ENCODE peak calls at places on chromosomes 12 and 14, in seven cellular contexts. Q is PC-3, M is progenitor cell of endocrine pancreas, I is ovary, T is body of pancreas, B is WTC11, X is HL-60. O is an unnamed sample.

GRCh38 chr12:75877588-75878381 is 153.8 kb downstream of the PHLDA1 start:
- DNase-seq in Q (no peak), M (no peak), I (no peak), T (no peak), B (no peak), X (no peak), O (no peak)

GRCh38 chr12:12919666-12920435 is 28.5 kb downstream of the GPRC5A start:
- DNase-seq in Q (no peak), M (no peak), I (no peak), T (no peak), B (no peak), X (no peak), O (no peak)

GRCh38 chr12:49791700-49792099 is 36.5 kb downstream of the NCKAP5L start:
- DNase-seq in Q (no peak), M (no peak), I (no peak), T (no peak), B (no peak), X (no peak), O (no peak)

GRCh38 chr14:65106316-65106715 is 4.0 kb upstream of the MAX start:
- DNase-seq in Q (no peak), M (no peak), I (no peak), T (no peak), B (no peak), X (no peak), O (no peak)

GRCh38 chr12:103327676-103328075 is 168.1 kb downstream of the C12orf42 start:
- DNase-seq in Q (no peak), M (no peak), I (no peak), T (no peak), B (no peak), X (no peak), O (no peak)

GRCh38 chr12:69512820-69513219 is 42.6 kb downstream of the FRS2 start:
- DNase-seq in Q (no peak), M (no peak), I (no peak), T (no peak), B (no peak), X (no peak), O (no peak)

GRCh38 chr14:97028382-97028781 is 231.2 kb downstream of the VRK1 start:
- DNase-seq in Q (no peak), M (no peak), I (no peak), T (no peak), B (no peak), X (no peak), O (no peak)

GRCh38 chr12:51379571-51379970 is 11.6 kb downstream of the GALNT6 start:
- DNase-seq in Q (no peak), M (no peak), I (no peak), T (no peak), B (no peak), X (no peak), O (no peak)

GRCh38 chr14:23066368-23066767 is 9.0 kb upstream of the CDH24 start:
- DNase-seq in Q (no peak), M (no peak), I (no peak), T (no peak), B (no peak), X (no peak), O (no peak)
- TF ChIP-seq CTCF in Q (no peak), M (no peak), I (no peak), T (no peak), B (no peak), X (no peak), O (no peak)

GRCh38 chr14:54564071-54564798 is 2.7 kb upstream of the SAMD4A start:
- DNase-seq in Q (peak), M (no peak), I (no peak), T (no peak), B (no peak), X (no peak), O (no peak)
- TF ChIP-seq CTCF in Q (peak), M (peak), I (peak), T (peak), B (peak), X (peak), O (peak)

DNA sequence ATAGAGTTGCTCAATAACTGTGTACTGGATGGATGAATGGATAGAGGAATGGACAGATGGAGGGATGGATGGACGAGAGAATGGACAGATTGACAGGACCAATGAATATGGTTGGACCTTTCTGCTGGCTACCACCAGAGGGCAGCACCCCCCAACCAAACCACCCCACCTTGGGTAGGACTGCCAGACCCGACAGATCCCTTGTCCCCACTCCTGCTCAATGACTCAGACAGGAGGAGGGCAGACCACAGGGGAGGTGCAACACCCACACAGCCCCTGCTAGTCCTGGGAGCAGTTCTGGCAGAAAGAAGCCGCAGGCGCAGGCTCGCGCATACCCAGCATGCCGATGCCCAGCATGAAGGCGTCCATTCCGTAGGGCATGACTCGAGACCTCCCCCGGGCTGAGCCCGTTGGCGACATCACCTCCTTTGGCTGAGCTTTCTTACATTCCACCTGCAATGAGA is 12.4 kb downstream of the MSI1 start:
- DNase-seq in Q (peak), M (peak), I (peak), T (peak), B (peak), X (peak), O (peak)
- TF ChIP-seq CTCF in Q (peak), M (peak), I (peak), T (peak), B (peak), X (peak), O (peak)

GRCh38 chr14:80930095-80930494 is 11.4 kb downstream of the CEP128 start:
- DNase-seq in Q (no peak), M (no peak), I (no peak), T (no peak), B (no peak), X (no peak), O (no peak)

GRCh38 chr14:80924365-80925103 is 17.0 kb downstream of the CEP128 start:
- DNase-seq in Q (no peak), M (no peak), I (no peak), T (no peak), B (no peak), X (no peak), O (no peak)

GRCh38 chr14:80926706-80927384 is 14.7 kb downstream of the CEP128 start:
- DNase-seq in Q (no peak), M (no peak), I (no peak), T (no peak), B (no peak), X (no peak), O (no peak)

GRCh38 chr14:80930836-80931389 is 10.6 kb downstream of the CEP128 start:
- DNase-seq in Q (peak), M (no peak), I (no peak), T (no peak), B (no peak), X (peak), O (no peak)

DNA sequence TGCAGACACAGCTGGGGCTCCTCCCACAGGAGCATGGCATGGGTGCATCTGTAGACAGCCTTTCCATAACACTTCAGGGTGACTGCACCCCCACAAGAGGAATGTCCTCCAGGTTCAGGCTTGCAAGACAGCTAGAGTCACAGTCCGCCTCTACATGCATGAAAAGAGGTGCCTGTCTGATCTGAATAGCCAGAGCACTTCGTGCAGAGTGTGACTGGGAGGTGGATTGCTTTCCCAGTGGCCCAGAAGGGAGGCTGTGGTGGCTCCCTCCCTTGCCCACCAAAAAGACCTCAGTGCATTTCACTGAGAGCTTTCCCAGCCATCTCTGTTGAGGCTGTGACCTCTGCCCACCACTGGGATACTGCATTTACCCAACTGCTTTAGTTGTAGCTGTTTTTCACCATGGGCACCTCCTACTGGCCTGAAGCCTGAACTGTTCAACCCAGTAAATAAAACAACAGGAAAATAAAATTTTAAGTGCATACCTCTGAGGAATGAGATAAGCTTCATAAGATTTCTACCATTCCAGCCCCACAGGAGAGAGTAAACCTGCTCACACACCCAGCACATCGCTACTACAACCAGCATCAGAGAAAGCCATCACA is 14.1 kb downstream of the CEP128 start:
- DNase-seq in Q (no peak), M (no peak), I (no peak), T (no peak), B (peak), X (peak), O (no peak)
- TF ChIP-seq CTCF in Q (no peak), M (peak), I (no peak), T (no peak), B (no peak), X (no peak), O (no peak)

GRCh38 chr14:76271371-76271770 is 104.6 kb upstream of the ESRRB start:
- DNase-seq in Q (no peak), M (no peak), I (no peak), T (no peak), B (no peak), X (no peak), O (no peak)

GRCh38 chr14:76264384-76264783 is 111.6 kb upstream of the ESRRB start:
- DNase-seq in Q (no peak), M (no peak), I (no peak), T (no peak), B (no peak), X (no peak), O (no peak)

GRCh38 chr14:76268700-76269099 is 107.2 kb upstream of the ESRRB start:
- DNase-seq in Q (no peak), M (no peak), I (no peak), T (no peak), B (no peak), X (no peak), O (no peak)

GRCh38 chr14:76268013-76268376 is 107.9 kb upstream of the ESRRB start:
- DNase-seq in Q (no peak), M (no peak), I (no peak), T (no peak), B (no peak), X (no peak), O (no peak)

GRCh38 chr14:76267322-76268012 is 108.5 kb upstream of the ESRRB start:
- DNase-seq in Q (no peak), M (peak), I (peak), T (peak), B (peak), X (no peak), O (no peak)
- TF ChIP-seq CTCF in Q (no peak), M (peak), I (no peak), T (peak), B (no peak), X (no peak), O (no peak)

GRCh38 chr12:7501031-7501585 is 2.5 kb downstream of the CD163 start:
- DNase-seq in Q (no peak), M (no peak), I (no peak), T (no peak), B (no peak), X (no peak), O (no peak)

GRCh38 chr12:7497661-7498060 is 5.9 kb downstream of the CD163 start:
- DNase-seq in Q (no peak), M (no peak), I (no peak), T (no peak), B (no peak), X (no peak), O (no peak)

GRCh38 chr12:7502612-7503011 is 965 bp downstream of the CD163 start:
- DNase-seq in Q (no peak), M (no peak), I (no peak), T (no peak), B (no peak), X (no peak), O (no peak)

GRCh38 chr12:7495136-7495535 is 8.4 kb downstream of the CD163 start:
- DNase-seq in Q (no peak), M (no peak), I (no peak), T (no peak), B (no peak), X (no peak), O (no peak)

GRCh38 chr12:7498832-7499231 is 4.7 kb downstream of the CD163 start:
- DNase-seq in Q (no peak), M (no peak), I (no peak), T (no peak), B (no peak), X (peak), O (no peak)
- TF ChIP-seq CTCF in Q (no peak), M (no peak), I (no peak), T (no peak), B (no peak), X (no peak), O (no peak)

DNA sequence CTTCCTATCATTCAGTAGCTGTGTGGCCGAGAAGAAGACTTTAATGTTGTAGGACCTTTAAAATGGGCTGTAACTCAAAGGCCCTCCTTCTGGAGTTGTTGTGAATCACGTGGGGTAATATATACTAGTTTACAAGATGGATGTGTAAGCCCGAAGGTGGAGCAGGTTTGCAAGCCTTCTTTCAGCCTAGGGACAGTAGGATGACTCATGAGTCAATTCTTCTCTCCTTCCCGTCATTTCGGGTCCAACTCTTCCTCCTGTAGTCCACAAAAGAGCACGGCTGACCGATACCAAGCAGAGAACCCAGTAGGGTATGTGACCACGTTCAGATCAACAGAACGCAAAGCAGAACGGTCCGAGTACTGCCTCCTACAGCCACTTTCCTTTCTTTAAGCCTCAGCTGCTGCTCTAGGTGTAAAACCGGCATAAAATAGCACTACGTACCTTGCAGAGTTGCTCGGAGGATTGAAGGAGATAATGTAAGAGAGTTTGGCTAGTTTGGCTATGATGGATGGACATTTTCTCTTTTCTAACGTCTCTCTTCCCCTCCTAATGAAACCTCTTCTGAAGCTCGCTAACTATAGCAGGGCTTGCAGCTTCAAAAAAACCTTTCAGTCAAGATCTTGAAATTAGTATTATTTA is 1.3 kb upstream of the RASSF3 start:
- DNase-seq in Q (peak), M (no peak), I (no peak), T (peak), B (no peak), X (peak), O (peak)
- TF ChIP-seq CTCF in Q (no peak), M (no peak), I (no peak), T (no peak), B (no peak), X (no peak), O (no peak)

DNA sequence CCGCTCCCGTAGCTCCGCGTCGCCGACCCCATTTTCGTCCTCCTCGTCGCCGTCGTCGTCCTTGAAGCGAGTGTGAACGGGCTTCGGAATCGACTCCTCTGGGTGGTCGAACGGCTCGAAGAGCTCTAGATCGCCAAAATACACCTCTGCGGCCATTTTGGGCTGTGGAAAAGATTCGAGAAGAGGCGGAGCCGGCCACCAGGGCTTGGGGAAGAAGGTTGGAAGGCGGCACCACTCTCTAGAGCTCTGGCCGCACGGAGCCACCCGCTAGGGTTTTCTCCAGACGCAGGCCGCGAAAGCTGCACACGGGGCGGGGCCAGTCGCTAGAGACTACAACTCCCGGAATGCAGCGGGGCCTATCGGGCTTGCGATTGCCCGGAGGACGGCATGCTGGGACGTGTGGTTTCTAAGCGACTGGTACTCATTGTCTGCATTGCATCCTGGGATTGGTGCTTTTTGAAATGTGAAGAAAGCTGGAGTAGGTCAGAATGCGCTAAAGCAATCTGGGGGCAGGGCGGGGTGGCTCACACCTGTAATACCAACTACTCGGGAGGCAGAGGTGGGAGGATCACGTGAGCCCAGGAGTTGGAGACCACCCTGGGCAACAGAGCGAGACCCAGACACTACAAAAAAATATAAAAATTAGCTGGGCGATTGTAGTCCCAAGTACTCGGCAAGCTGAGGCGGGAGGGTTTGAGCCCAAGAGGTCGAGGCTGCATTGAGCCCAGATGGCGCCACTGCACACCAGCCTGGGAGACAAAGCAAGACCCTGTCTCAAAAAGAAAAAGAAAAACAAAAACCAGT is at the start of gene ZCCHC8:
- DNase-seq in Q (peak), M (peak), I (peak), T (peak), B (peak), X (peak), O (peak)
- TF ChIP-seq CTCF in Q (peak), M (peak), I (peak), T (peak), B (no peak), X (no peak), O (no peak)

O was measured in activated B cell treated with CpG ODN at 0.5 μM for 24 hours.